ENCODE peak calls at places on chromosome 18, in six cellular contexts. A, H, Q, T, W and N are unnamed samples.

GRCh38 chr18:36196239-36196995 is 9.1 kb downstream of the MOCOS start:
- DNase-seq in A (no peak), Q (no peak), T (no peak), H (no peak), W (no peak), N (no peak)

GRCh38 chr18:40529478-40529877 is 1425.6 kb upstream of the PIK3C3 start:
- DNase-seq in H (peak), T (no peak), Q (no peak), W (no peak), A (no peak), N (no peak)

GRCh38 chr18:37305084-37305483 is 260.5 kb downstream of the CELF4 start:
- DNase-seq in T (no peak), H (no peak), W (no peak), A (no peak), Q (no peak), N (no peak)

GRCh38 chr18:33830210-33830609 is 252.2 kb downstream of the ASXL3 start:
- DNase-seq in H (no peak), A (no peak), Q (no peak), T (no peak), W (no peak), N (no peak)

GRCh38 chr18:61569176-61569892 is 236.1 kb downstream of the CDH20 start:
- DNase-seq in H (no peak), A (no peak), T (no peak), Q (no peak), W (no peak), N (no peak)

GRCh38 chr18:21678897-21679296 is 25.7 kb downstream of the ABHD3 start:
- DNase-seq in A (no peak), W (no peak), Q (no peak), H (no peak), T (no peak), N (no peak)

GRCh38 chr18:35458677-35459441 is 38.9 kb downstream of the INO80C start:
- DNase-seq in T (peak), A (peak), Q (peak), W (peak), H (peak), N (peak)

GRCh38 chr18:6565336-6566081 is 150.8 kb upstream of the L3MBTL4 start:
- DNase-seq in H (no peak), T (no peak), A (no peak), W (no peak), Q (no peak), N (no peak)

GRCh38 chr18:3704556-3705162 is 254.7 kb downstream of the TGIF1 start:
- DNase-seq in T (no peak), A (no peak), H (no peak), W (no peak), Q (no peak), N (no peak)

GRCh38 chr18:31176531-31176930 is 13.9 kb upstream of the DSC1 start:
- DNase-seq in W (no peak), A (no peak), H (no peak), T (no peak), Q (no peak), N (no peak)
- TF ChIP-seq ZNF274 in W (no peak), A (no peak), H (no peak), T (no peak), Q (no peak), N (no peak)

DNA sequence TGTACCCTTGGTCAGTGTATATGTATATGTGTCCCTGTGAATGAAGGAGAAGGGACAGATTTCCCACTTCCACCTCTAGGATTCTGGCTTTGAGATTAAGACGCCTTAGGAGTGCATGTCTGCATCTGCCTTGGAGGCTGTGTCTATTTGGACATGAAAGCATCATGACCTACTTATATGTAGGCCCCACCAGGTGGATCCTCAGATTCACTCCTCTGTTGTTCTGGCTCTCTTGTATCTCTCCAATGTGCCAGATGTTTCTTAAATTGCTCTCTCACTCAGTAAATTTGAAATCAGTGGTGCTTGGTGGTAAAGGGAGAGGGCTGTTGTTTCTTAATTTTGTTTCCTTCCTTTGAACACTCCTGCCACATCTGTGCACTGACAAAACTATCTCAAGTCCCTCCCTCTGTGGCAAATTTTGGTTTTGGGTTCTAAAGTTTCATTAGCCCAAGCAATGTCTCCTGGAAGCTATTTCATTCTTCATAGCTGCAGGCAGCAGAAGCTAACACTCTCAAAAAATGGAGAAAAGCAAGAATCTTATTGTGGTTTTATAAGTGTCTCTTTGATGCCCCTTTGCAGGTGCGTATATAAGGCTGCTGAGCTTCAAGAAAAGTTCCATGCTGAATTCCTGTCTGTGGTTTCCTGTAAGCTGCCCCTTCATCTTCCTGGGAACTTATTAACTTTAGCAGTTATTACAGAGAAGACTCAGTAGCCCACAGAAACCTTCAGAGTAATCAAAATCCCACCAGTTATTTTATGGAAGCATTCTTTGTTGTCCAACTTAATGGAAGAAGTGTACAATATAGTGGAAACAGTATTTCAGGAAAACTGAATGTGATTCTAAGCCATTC is 179.6 kb upstream of the SETBP1 start:
- DNase-seq in Q (no peak), W (no peak), A (no peak), H (no peak), T (no peak), N (no peak)
- TF ChIP-seq ZNF274 in Q (no peak), W (no peak), A (no peak), H (no peak), T (no peak), N (no peak)

DNA sequence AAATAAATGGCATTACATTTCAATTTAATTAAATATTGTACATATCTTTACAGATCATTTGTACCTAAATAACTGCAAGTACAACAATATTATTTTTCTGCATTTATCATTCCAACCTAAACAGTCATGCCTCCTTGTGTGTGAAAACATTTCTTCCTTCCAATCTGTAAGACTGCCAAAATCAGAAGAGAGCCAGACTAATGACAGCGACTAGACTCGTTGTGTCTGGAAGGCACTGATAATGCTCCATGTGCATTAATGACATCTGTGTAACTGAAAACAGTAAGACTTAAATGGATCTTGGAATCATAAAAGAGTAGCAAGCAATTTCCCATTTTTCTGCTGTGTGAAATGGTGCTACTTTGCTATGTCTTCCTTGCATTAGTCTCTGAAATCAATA is 278.0 kb upstream of the DSEL start:
- DNase-seq in T (no peak), W (no peak), A (no peak), H (no peak), Q (no peak), N (no peak)
- TF ChIP-seq ZNF274 in T (no peak), W (no peak), A (no peak), H (no peak), Q (no peak), N (no peak)

DNA sequence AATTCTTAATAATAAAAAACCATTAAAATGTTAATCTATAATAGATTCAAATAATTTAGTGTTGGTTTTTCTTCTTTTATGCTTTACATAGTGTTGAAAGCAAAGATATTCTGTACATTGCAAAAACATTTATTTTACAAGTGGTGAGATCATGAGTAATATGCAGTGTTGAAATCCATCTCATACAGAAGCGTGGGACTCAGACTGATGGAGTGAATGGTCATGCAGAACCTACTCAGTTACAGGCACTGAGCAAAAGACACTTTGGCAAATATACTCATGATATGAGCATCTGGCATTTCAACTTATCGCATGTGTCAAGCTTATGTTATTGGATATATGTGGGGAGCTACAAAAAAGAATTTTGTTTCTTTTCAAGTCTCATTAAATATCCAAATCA is 620.2 kb upstream of the NETO1 start:
- DNase-seq in T (no peak), Q (no peak), A (no peak), H (no peak), W (no peak), N (no peak)
- TF ChIP-seq ZNF274 in T (no peak), Q (no peak), A (no peak), H (no peak), W (no peak), N (no peak)

GRCh38 chr18:13555192-13555591 is 171.2 kb downstream of the FAM210A start:
- DNase-seq in H (no peak), A (no peak), W (no peak), Q (no peak), T (no peak), N (no peak)

GRCh38 chr18:13556497-13556896 is 169.9 kb downstream of the FAM210A start:
- DNase-seq in Q (no peak), A (no peak), W (no peak), H (no peak), T (no peak), N (no peak)

GRCh38 chr18:13560306-13560705 is 166.1 kb downstream of the FAM210A start:
- DNase-seq in Q (no peak), H (no peak), W (no peak), A (no peak), T (no peak), N (no peak)

GRCh38 chr18:13558790-13559189 is 167.6 kb downstream of the FAM210A start:
- DNase-seq in Q (no peak), A (no peak), H (no peak), T (no peak), W (no peak), N (no peak)

GRCh38 chr18:13558132-13558531 is 168.2 kb downstream of the FAM210A start:
- DNase-seq in Q (peak), W (peak), A (no peak), H (peak), T (peak), N (peak)
- TF ChIP-seq ZNF274 in Q (no peak), W (no peak), A (no peak), H (no peak), T (no peak), N (no peak)

DNA sequence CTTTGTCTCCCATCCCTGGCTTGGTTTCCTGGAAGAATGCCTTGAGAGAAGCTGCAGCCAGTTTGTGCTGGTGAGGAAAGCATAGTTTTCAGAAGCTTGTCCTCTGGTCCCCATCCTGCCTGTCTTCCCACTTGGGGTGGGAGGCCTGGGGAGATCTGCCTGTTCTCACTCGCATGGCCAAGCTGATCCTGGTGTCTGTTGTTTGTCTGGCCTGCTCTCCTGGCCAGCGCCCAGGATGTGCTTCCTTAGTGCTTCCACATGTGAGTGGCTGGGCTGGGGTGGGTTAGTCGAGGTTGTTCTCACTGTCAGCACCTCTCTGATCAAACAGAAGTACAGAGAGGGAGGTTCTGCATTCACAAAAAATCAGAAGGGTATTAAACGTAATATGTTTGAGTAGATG is 49.5 kb downstream of the PTPRM start:
- DNase-seq in A (no peak), H (no peak), T (no peak), W (no peak), Q (no peak), N (no peak)
- TF ChIP-seq ZNF274 in A (no peak), H (no peak), T (no peak), W (no peak), Q (no peak), N (no peak)